ENCODE peak calls at places on chromosomes 1 and 21, in seven cellular contexts. Y, J, S, F, P, B and Z are unnamed samples. For H3K36me3, the result is how much of the 10 kb centered on the place peaks cover.

GRCh38 chr1:19009882-19010321 is 53.4 kb upstream of the IFFO2 start:
- DNase-seq in Y (peak), J (peak), S (peak), F (no peak), P (no peak), B (no peak), Z (peak)

GRCh38 chr1:212949771-212950170 is 570 bp upstream of the VASH2 start:
- DNase-seq in Y (no peak), J (no peak), S (no peak), F (no peak), P (no peak), B (no peak), Z (no peak)

GRCh38 chr1:91724644-91725043 is 161.3 kb downstream of the TGFBR3 start:
- DNase-seq in Y (no peak), J (no peak), S (no peak), F (no peak), P (no peak), B (no peak), Z (no peak)

GRCh38 chr1:108729481-108729880 is 16.8 kb downstream of the FNDC7 start:
- DNase-seq in Y (no peak), J (no peak), S (no peak), F (no peak), P (no peak), B (no peak), Z (no peak)

GRCh38 chr1:40784141-40784770 is 669 bp downstream of the KCNQ4 start:
- DNase-seq in Y (no peak), J (no peak), S (peak), F (no peak), P (peak), B (peak), Z (no peak)

GRCh38 chr1:40650075-40650474 is 15.4 kb downstream of the RIMS3 start:
- DNase-seq in Y (peak), J (no peak), S (peak), F (no peak), P (peak), B (peak), Z (no peak)

GRCh38 chr1:178098262-178098661 is 4.4 kb downstream of the RASAL2 start:
- DNase-seq in Y (no peak), J (no peak), S (no peak), F (no peak), P (no peak), B (peak), Z (no peak)

GRCh38 chr1:152328801-152329391 is 3.9 kb upstream of the FLG start:
- DNase-seq in Y (no peak), J (no peak), S (peak), F (no peak), P (no peak), B (no peak), Z (no peak)

GRCh38 chr1:17777330-17777729 is 22.2 kb downstream of the ACTL8 start:
- DNase-seq in Y (no peak), J (no peak), S (no peak), F (no peak), P (no peak), B (no peak), Z (no peak)

GRCh38 chr1:161913482-161914140 is 110.1 kb downstream of the OLFML2B start:
- DNase-seq in Y (peak), J (no peak), S (no peak), F (no peak), P (no peak), B (no peak), Z (no peak)

GRCh38 chr1:47211796-47212269 is 20.2 kb downstream of the TAL1 start:
- DNase-seq in Y (no peak), J (no peak), S (peak), F (no peak), P (peak), B (no peak), Z (no peak)

GRCh38 chr1:6352138-6352563 is 41.4 kb downstream of the ACOT7 start:
- DNase-seq in Y (peak), J (no peak), S (peak), F (no peak), P (no peak), B (no peak), Z (no peak)

GRCh38 chr1:177181631-177182291 is 11.0 kb downstream of the BRINP2 start:
- DNase-seq in Y (peak), J (peak), S (peak), F (no peak), P (peak), B (peak), Z (peak)

GRCh38 chr1:211812584-211812983 is 18.0 kb downstream of the LPGAT1 start:
- DNase-seq in Y (no peak), J (no peak), S (peak), F (no peak), P (no peak), B (no peak), Z (no peak)

GRCh38 chr1:92623187-92623778 is 136.6 kb upstream of the GFI1 start:
- DNase-seq in Y (peak), J (peak), S (no peak), F (no peak), P (peak), B (peak), Z (no peak)

GRCh38 chr1:29967261-29967660 is 730.9 kb downstream of the PTPRU start:
- DNase-seq in Y (no peak), J (no peak), S (no peak), F (no peak), P (no peak), B (no peak), Z (no peak)

GRCh38 chr1:52680353-52680752 is 17.8 kb downstream of the COA7 start:
- DNase-seq in Y (no peak), J (no peak), S (no peak), F (no peak), P (no peak), B (no peak), Z (no peak)

GRCh38 chr1:113291777-113292659 is 98.3 kb upstream of the MAGI3 start:
- DNase-seq in Y (peak), J (no peak), S (no peak), F (no peak), P (no peak), B (no peak), Z (no peak)

GRCh38 chr1:190226006-190226405 is 251.7 kb downstream of the BRINP3 start:
- DNase-seq in Y (no peak), J (no peak), S (no peak), F (no peak), P (no peak), B (no peak), Z (no peak)

GRCh38 chr1:53896673-53897229 is 2.8 kb downstream of the DIO1 start:
- DNase-seq in Y (peak), J (no peak), S (no peak), F (no peak), P (no peak), B (no peak), Z (no peak)

GRCh38 chr1:200780545-200781444 is 42.1 kb downstream of the CAMSAP2 start:
- DNase-seq in Y (no peak), J (no peak), S (peak), F (peak), P (no peak), B (no peak), Z (no peak)

GRCh38 chr1:229434005-229434640 is at the start of gene ACTA1:
- DNase-seq in Y (no peak), J (no peak), S (peak), F (no peak), P (no peak), B (no peak), Z (no peak)

GRCh38 chr1:17377325-17377953 is 5.4 kb downstream of the PADI6 start:
- DNase-seq in Y (no peak), J (no peak), S (peak), F (no peak), P (no peak), B (no peak), Z (no peak)

GRCh38 chr1:86747304-86747703 is 42.9 kb downstream of the SH3GLB1 start:
- DNase-seq in Y (no peak), J (no peak), S (no peak), F (no peak), P (no peak), B (no peak), Z (no peak)

GRCh38 chr1:15246960-15247614 is at the start of gene FHAD1:
- DNase-seq in Y (no peak), J (peak), S (peak), F (no peak), P (no peak), B (peak), Z (peak)

GRCh38 chr1:201946224-201946908 is at the start of gene LMOD1:
- DNase-seq in Y (peak), J (no peak), S (peak), F (no peak), P (peak), B (peak), Z (no peak)

GRCh38 chr1:171740987-171741871 is 636 bp downstream of the VAMP4 start:
- DNase-seq in Y (peak), J (no peak), S (peak), F (peak), P (peak), B (peak), Z (no peak)

GRCh38 chr1:91604632-91605031 is 104.0 kb downstream of the CDC7 start:
- DNase-seq in Y (no peak), J (no peak), S (no peak), F (no peak), P (no peak), B (no peak), Z (no peak)

GRCh38 chr1:51328279-51328678 is 2.1 kb downstream of the TTC39A start:
- DNase-seq in Y (no peak), J (no peak), S (no peak), F (no peak), P (no peak), B (no peak), Z (no peak)

GRCh38 chr1:154157520-154158306 is 2.8 kb upstream of the NUP210L start:
- DNase-seq in Y (no peak), J (no peak), S (no peak), F (peak), P (peak), B (no peak), Z (no peak)

GRCh38 chr1:80083892-80084291 is 1077.4 kb upstream of the ADGRL4 start:
- DNase-seq in Y (peak), J (no peak), S (no peak), F (no peak), P (no peak), B (no peak), Z (no peak)

GRCh38 chr1:30982937-30983336 is 74.4 kb upstream of the SDC3 start:
- DNase-seq in Y (no peak), J (no peak), S (no peak), F (no peak), P (no peak), B (no peak), Z (no peak)

GRCh38 chr1:223422911-223423310 is 29.7 kb downstream of the CCDC185 start:
- DNase-seq in Y (no peak), J (no peak), S (no peak), F (no peak), P (no peak), B (no peak), Z (no peak)

GRCh38 chr21:39483917-39484316 is 32.1 kb downstream of the SH3BGR start:
- DNase-seq in Y (no peak), J (no peak), S (no peak), F (no peak), P (no peak), B (no peak), Z (no peak)

GRCh38 chr1:4975856-4976255 is 321.4 kb downstream of the AJAP1 start:
- DNase-seq in Y (no peak), J (no peak), S (no peak), F (no peak), P (no peak), B (no peak), Z (no peak)

DNA sequence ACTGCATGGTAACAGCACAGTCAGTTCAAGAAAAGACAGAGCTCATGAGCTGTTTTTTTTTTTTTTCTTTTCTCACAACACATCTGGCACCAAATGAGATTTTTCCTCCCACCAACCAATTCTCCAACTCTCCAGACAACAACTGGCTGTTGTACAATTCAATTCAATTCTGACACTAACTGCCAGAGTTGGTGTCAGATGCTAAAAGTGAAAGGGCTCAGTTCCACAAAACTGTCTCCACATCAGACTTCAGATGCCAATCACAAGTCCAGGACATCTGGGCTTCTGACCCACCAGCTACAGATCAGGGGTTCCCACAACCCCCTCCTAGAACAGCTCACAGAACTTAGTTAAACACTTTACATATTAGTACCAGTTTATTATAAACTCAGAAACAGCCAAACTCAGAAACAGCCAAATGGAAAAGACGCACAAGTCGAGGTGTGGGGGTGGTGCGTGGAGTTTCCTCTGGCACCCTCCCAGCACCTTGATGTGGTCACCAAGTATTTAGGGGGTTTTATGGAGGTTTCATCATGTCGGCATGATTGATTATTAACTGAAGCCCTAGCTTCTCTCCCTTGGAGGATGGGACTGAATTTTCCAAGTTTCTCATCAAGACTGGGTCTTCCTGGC is 39.2 kb upstream of the LRRC8D start:
- DNase-seq in Y (no peak), J (no peak), S (no peak), F (peak), P (no peak), B (no peak), Z (no peak)
- TF ChIP-seq REST in Y (no peak), J (no peak), S (no peak), F (no peak), P (no peak), B (no peak), Z (no peak)

GRCh38 chr21:45415188-45415942 is 10.4 kb downstream of the COL18A1 start:
- DNase-seq in Y (no peak), J (no peak), S (no peak), F (no peak), P (no peak), B (no peak), Z (no peak)

GRCh38 chr21:45412909-45413581 is 8.1 kb downstream of the COL18A1 start:
- DNase-seq in Y (no peak), J (no peak), S (no peak), F (no peak), P (no peak), B (no peak), Z (no peak)

GRCh38 chr21:45413922-45414321 is 9.0 kb downstream of the COL18A1 start:
- DNase-seq in Y (no peak), J (no peak), S (no peak), F (no peak), P (no peak), B (no peak), Z (no peak)

GRCh38 chr21:45415943-45416611 is 11.1 kb downstream of the COL18A1 start:
- DNase-seq in Y (no peak), J (no peak), S (no peak), F (no peak), P (no peak), B (no peak), Z (no peak)

DNA sequence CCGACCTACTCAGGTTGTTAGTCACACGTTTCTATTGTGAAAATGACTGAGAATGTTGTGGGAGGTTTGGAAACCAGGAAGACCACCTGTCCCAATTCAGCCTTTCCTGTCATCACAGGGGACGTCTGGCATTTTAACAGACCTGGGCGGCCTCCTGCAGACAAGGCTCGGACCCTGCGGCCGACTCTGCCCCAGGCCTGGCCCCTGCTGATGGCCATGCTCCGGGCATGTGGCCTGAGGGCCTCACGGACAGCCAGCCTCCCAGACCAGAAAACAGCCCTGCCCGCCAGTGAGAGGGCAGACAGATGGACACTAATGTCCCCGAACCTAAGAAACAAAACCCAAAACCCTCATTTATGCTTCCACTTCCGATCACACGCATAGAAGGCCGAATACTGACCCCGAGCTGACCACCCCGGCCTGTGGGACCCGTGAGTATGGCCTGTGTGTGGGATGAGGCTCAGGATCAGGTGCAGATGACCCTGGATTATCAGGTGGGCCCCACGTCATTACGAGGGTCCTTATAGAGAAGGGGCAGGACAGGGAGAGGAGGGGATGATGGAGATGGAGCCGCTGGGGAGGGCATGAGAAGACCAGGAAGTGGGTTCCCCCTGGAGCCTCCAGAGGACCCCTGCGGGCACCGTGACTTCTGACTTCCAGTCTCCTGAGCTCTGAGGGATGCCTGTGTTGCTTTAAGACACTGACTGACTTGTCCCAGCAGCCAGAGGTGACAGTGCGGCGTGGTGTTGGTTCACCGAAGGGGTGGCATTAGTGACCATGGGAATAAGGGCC is 9.6 kb downstream of the COL18A1 start:
- DNase-seq in Y (no peak), J (no peak), S (no peak), F (no peak), P (no peak), B (no peak), Z (no peak)
- H3K36me3 ChIP-seq in Y (under half), J (under half), S (under half), F (under half), P (under half), B (under half), Z (under half)

GRCh38 chr1:101291562-101292035 is 54.8 kb downstream of the S1PR1 start:
- DNase-seq in Y (peak), J (no peak), S (no peak), F (no peak), P (no peak), B (no peak), Z (no peak)

GRCh38 chr1:101290922-101291561 is 54.2 kb downstream of the S1PR1 start:
- DNase-seq in Y (no peak), J (no peak), S (no peak), F (no peak), P (no peak), B (no peak), Z (no peak)

GRCh38 chr1:101295212-101295611 is 58.4 kb downstream of the S1PR1 start:
- DNase-seq in Y (no peak), J (no peak), S (no peak), F (no peak), P (no peak), B (no peak), Z (no peak)

GRCh38 chr1:101290119-101290921 is 53.5 kb downstream of the S1PR1 start:
- DNase-seq in Y (no peak), J (no peak), S (no peak), F (no peak), P (no peak), B (no peak), Z (no peak)

DNA sequence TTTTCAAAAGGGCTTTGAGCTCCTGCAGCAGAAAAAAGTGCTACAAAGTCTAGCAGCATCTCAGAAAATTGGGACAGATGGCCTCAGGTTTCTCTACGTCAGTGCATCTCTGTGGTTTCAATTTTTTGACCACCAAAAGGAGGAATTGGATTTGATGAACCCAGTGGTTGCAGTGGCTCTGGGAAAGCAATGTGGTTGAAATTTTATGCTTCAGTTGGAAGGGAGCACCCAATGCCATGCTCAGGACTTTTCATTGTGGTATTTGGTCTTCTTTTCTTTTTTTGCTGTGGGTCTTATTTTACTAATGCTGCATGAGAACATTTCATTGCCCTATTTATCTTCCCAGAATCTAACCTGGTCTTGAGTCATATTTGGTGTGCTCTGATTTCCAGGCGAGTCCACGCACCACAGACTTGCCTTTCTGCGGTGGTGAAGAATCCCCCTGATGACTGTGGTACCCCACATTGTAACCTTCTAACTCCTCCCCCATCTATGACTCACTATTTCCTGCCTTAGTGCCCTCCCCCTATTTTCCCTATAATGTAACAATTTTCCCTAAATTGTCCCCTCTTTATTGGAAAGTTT is 56.7 kb downstream of the S1PR1 start:
- DNase-seq in Y (no peak), J (no peak), S (no peak), F (peak), P (no peak), B (no peak), Z (no peak)
- TF ChIP-seq REST in Y (no peak), J (no peak), S (no peak), F (no peak), P (no peak), B (no peak), Z (no peak)

GRCh38 chr1:114502080-114502479 is 8.9 kb downstream of the TRIM33 start:
- DNase-seq in Y (no peak), J (no peak), S (no peak), F (no peak), P (no peak), B (no peak), Z (no peak)

GRCh38 chr1:114509596-114510234 is 1.3 kb downstream of the TRIM33 start:
- DNase-seq in Y (no peak), J (no peak), S (no peak), F (no peak), P (no peak), B (no peak), Z (no peak)

GRCh38 chr1:114508386-114508898 is 2.6 kb downstream of the TRIM33 start:
- DNase-seq in Y (no peak), J (no peak), S (no peak), F (no peak), P (no peak), B (no peak), Z (no peak)

GRCh38 chr1:114505148-114505561 is 5.8 kb downstream of the TRIM33 start:
- DNase-seq in Y (no peak), J (no peak), S (no peak), F (no peak), P (peak), B (no peak), Z (no peak)

DNA sequence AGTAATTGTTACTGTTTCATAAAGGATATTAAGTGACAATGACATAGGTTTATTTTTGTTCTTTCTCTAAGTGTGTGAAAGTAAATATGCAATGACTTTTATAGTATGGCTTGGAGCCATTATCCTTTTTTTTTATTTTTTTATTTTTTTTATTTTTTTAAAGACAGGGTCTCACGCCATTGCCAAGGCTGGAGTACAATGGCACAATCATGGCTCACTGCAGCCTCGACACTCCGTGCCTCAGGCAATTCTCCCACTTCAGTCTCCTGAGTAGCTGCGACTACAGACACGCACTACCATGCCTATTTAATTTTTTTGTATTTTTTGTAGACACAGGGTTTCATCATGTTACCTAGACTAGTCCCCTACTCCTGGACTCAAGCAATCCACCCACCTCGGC is 7.0 kb downstream of the TRIM33 start:
- DNase-seq in Y (no peak), J (no peak), S (no peak), F (no peak), P (no peak), B (no peak), Z (no peak)
- H3K36me3 ChIP-seq in Y (under half), J (under half), S (under half), F (under half), P (under half), B (under half), Z (under half)